ENCODE peak calls at places on chromosomes 11 and 22, in five cellular contexts. Q is NCI-H1105; P is stimulated activated CD4-positive, alpha-beta T cell treated with anti-CD3 and anti-CD28 coated beads, Interleukin-2, amount 100 ng/mL, for 48 hours; M is Calu3; Z is stimulated activated naive CD4-positive, alpha-beta T cell. C is an unnamed sample.
A peak's percentile ranks its signal among the peaks of the same experiment; 100 is the strongest.

GRCh38 chr11:64451856-64452255 is 92.9 kb downstream of the RPS6KA4 start:
- DNase-seq in Q (no peak), P (no peak), M (no peak), Z (no peak), C (no peak)

GRCh38 chr11:107018902-107019493 is 722 bp upstream of the GUCY1A2 start:
- DNase-seq in Q (no peak), P (no peak), M (peak; percentile 48), Z (no peak), C (no peak)

GRCh38 chr11:133306019-133306418 is 226.3 kb downstream of the OPCML start:
- DNase-seq in Q (no peak), P (no peak), M (no peak), Z (no peak), C (no peak)

GRCh38 chr22:44347098-44347497 is 34.3 kb upstream of the SHISAL1 start:
- DNase-seq in Q (no peak), P (no peak), M (no peak), Z (no peak), C (no peak)

GRCh38 chr22:39318507-39319283 is 728 bp downstream of the RPL3 start:
- DNase-seq in Q (no peak), P (no peak), M (no peak), Z (no peak), C (no peak)

GRCh38 chr22:47115921-47116320 is 353.5 kb downstream of the TBC1D22A start:
- DNase-seq in Q (no peak), P (no peak), M (no peak), Z (no peak), C (no peak)

GRCh38 chr11:69425895-69426544 is 55.4 kb upstream of the LINC01488 start:
- DNase-seq in Q (no peak), P (no peak), M (no peak), Z (no peak), C (no peak)

GRCh38 chr11:7020183-7020917 is at the start of the genes NLRP14 and ZNF214:
- DNase-seq in Q (peak; percentile 56), P (no peak), M (peak; percentile 81), Z (no peak), C (peak; percentile 93)

GRCh38 chr11:46373787-46374740 is 7.4 kb upstream of the MDK start:
- DNase-seq in Q (no peak), P (no peak), M (no peak), Z (no peak), C (no peak)

GRCh38 chr11:126359431-126360048 is 4.1 kb downstream of the ST3GAL4 start:
- DNase-seq in Q (peak; percentile 92), P (no peak), M (no peak), Z (no peak), C (no peak)

GRCh38 chr11:1877211-1878133 is 14.2 kb downstream of the PRR33 start:
- DNase-seq in Q (peak; percentile 69), P (no peak), M (peak; percentile 30), Z (no peak), C (no peak)

GRCh38 chr11:119204066-119204465 is 2.1 kb upstream of the CBL start:
- DNase-seq in Q (no peak), P (no peak), M (no peak), Z (no peak), C (no peak)

GRCh38 chr11:128830290-128830813 is 36.7 kb downstream of the KCNJ1 start:
- DNase-seq in Q (no peak), P (no peak), M (no peak), Z (peak; percentile 50), C (no peak)

GRCh38 chr22:23677701-23677995 is 13.2 kb upstream of the RGL4 start:
- DNase-seq in Q (no peak), P (no peak), M (no peak), Z (no peak), C (no peak)

GRCh38 chr11:99973993-99974392 is 713.1 kb upstream of the ARHGAP42 start:
- DNase-seq in Q (no peak), P (no peak), M (no peak), Z (no peak), C (no peak)

GRCh38 chr11:67613960-67614715 is 7.4 kb downstream of the NDUFV1 start:
- DNase-seq in Q (peak; percentile 31), P (peak; percentile 68), M (peak; percentile 73), Z (peak; percentile 88), C (no peak)

GRCh38 chr11:102007567-102008437 is 39.4 kb upstream of the CFAP300 start:
- DNase-seq in Q (peak; percentile 21), P (no peak), M (peak; percentile 44), Z (peak; percentile 39), C (peak; percentile 88)

GRCh38 chr11:20873054-20873453 is 203.7 kb downstream of the NELL1 start:
- DNase-seq in Q (peak; percentile 70), P (no peak), M (no peak), Z (no peak), C (peak; percentile 70)

GRCh38 chr11:8360086-8360828 is 96.6 kb upstream of the LMO1 start:
- DNase-seq in Q (no peak), P (no peak), M (no peak), Z (no peak), C (no peak)

GRCh38 chr11:14029415-14029814 is 66.9 kb downstream of the SPON1 start:
- DNase-seq in Q (no peak), P (no peak), M (no peak), Z (no peak), C (no peak)

GRCh38 chr22:25774575-25775026 is 32.6 kb downstream of the MYO18B start:
- DNase-seq in Q (no peak), P (no peak), M (peak; percentile 22), Z (no peak), C (no peak)

GRCh38 chr11:65651589-65652510 is 10.9 kb downstream of the RELA start:
- DNase-seq in Q (no peak), P (no peak), M (peak; percentile 89), Z (no peak), C (no peak)

GRCh38 chr22:43238526-43239006 is 51.6 kb upstream of the TTLL12 start:
- DNase-seq in Q (no peak), P (no peak), M (no peak), Z (no peak), C (no peak)

C was measured in NCI-H774.